ENCODE peak calls at places on chromosomes 11 and 22, in six cellular contexts. O, R, V, K, G and W are unnamed samples. For H3K9me3 and H3K27me3, the result is how much of the 10 kb centered on the place peaks cover.

GRCh38 chr11:63535734-63536133 is 874 bp upstream of the PLAAT4 start:
- DNase-seq in O (no peak), R (no peak), V (no peak), K (no peak), G (no peak), W (no peak)

GRCh38 chr11:103378931-103379330 is 269.7 kb downstream of the DYNC2H1 start:
- DNase-seq in O (no peak), R (no peak), V (no peak), K (no peak), G (no peak), W (no peak)

GRCh38 chr11:122046846-122047245 is 69.2 kb downstream of the BLID start:
- DNase-seq in O (no peak), R (peak), V (no peak), K (no peak), G (no peak), W (no peak)

GRCh38 chr11:85941380-85941973 is 86.3 kb downstream of the CCDC83 start:
- DNase-seq in O (no peak), R (peak), V (no peak), K (peak), G (peak), W (no peak)

GRCh38 chr11:72646024-72646423 is 28.2 kb downstream of the PDE2A start:
- DNase-seq in O (no peak), R (no peak), V (peak), K (no peak), G (no peak), W (no peak)

GRCh38 chr11:123562166-123562565 is 92.3 kb downstream of the SCN3B start:
- DNase-seq in O (no peak), R (no peak), V (no peak), K (no peak), G (no peak), W (no peak)

GRCh38 chr11:79708319-79708928 is 267.6 kb upstream of the TENM4 start:
- DNase-seq in O (no peak), R (peak), V (no peak), K (peak), G (no peak), W (no peak)

GRCh38 chr11:133269272-133269671 is 263.0 kb downstream of the OPCML start:
- DNase-seq in O (no peak), R (no peak), V (no peak), K (peak), G (no peak), W (no peak)

GRCh38 chr11:62644220-62644619 is 2.2 kb downstream of the GANAB start:
- DNase-seq in O (no peak), R (no peak), V (no peak), K (no peak), G (no peak), W (no peak)

GRCh38 chr22:22558972-22559603 is at the start of gene PRAME:
- DNase-seq in O (no peak), R (no peak), V (no peak), K (peak), G (peak), W (no peak)

GRCh38 chr11:110219011-110219785 is 77.2 kb downstream of the RDX start:
- DNase-seq in O (no peak), R (no peak), V (no peak), K (no peak), G (no peak), W (no peak)

DNA sequence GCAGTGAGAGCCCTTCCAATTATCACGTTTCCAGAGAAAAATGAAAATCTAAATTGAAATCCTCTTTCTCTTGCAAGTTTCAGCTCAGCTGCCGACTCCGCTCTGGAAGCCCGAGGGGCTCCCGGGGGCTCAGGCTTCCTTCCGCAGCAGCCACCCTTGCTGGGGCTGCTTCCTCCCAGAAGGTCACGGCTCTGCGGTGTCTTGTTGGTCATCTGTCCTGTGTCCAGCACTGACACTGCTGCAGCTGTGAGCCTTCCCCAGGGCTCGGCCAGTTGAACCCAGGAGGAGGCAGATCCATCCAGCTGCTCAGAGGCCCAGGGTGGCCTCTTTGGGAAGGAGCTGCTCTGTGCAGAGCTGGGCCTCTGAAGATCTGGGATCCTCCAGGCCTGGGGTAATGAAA is 1337.2 kb downstream of the TBC1D22A start:
- DNase-seq in O (no peak), R (no peak), V (no peak), K (no peak), G (no peak), W (no peak)
- H3K9me3 ChIP-seq in O (under half), R (half or more), V (under half), K (under half), G (under half), W (under half)

GRCh38 chr11:101126551-101127347 is 2.9 kb downstream of the PGR start:
- DNase-seq in O (no peak), R (no peak), V (no peak), K (peak), G (peak), W (no peak)
- H3K27ac ChIP-seq in O (peak), R (no peak), V (peak), K (no peak), G (peak), W (peak)

DNA sequence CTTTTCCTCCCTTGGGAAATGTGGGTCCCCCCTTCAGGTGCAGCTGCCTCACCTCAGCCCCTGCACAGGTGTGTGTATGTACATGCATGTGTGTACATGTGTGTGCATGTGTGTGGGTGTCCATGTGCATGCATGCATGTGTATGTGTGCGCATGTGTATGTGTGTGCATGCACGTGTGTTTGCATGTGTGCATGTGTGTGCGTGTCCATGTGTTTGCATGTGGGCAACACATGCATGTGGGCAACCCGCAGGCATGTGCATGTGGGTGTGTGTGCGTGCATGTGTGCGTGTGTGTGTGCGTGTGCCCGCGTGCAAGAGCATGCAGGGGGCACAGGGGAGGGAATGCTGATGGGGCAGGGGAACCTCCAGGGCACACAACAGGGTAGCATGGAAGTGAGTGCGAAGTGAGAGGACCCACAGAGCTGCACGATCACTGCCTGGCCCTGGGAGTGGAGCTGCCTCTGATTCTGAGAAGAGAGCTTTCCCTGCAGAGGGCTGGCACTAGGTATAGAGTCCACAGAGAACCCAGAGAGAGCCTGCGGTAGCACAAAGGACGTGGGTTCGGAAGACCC is 14.6 kb upstream of the BAIAP2L2 start:
- DNase-seq in O (no peak), R (no peak), V (no peak), K (no peak), G (no peak), W (no peak)
- H3K27me3 ChIP-seq in O (under half), R (under half), V (under half), K (under half), G (under half), W (under half)

GRCh38 chr11:67594480-67594879 is 10.9 kb downstream of the GSTP1 start:
- DNase-seq in O (no peak), R (no peak), V (no peak), K (no peak), G (no peak), W (no peak)

GRCh38 chr11:67592880-67593624 is 9.4 kb downstream of the GSTP1 start:
- DNase-seq in O (no peak), R (no peak), V (no peak), K (no peak), G (no peak), W (no peak)

GRCh38 chr11:67599149-67599548 is 7.6 kb upstream of the NDUFV1 start:
- DNase-seq in O (no peak), R (no peak), V (no peak), K (no peak), G (no peak), W (no peak)

GRCh38 chr11:67600324-67601029 is 6.3 kb upstream of the NDUFV1 start:
- DNase-seq in O (no peak), R (no peak), V (no peak), K (peak), G (no peak), W (no peak)

DNA sequence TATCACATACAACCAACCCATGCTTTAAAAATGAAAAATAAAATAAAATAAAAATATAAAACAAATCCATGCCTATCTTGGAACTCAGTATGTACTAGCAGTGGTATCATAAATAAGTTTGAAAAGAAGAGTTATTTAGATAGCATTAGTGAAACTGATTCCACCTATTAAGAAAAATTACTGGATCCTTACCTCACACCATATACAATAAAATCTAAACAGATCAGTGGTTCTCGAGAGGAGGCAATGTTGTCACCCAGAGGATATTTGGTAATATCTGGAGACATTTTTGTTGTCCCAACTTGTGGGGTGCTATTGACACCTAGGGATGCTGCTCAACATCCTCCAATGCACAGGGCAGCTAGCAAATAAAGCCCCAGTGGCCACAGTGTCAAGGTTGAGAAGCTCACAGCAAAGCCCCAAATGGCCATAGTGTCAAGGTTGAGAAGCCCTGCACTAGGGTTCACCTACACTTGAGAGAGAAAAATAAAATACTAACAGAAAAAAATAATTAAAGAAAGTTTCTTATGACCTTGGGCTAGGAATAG is 9.9 kb upstream of the NDUFV1 start:
- DNase-seq in O (no peak), R (no peak), V (no peak), K (no peak), G (no peak), W (no peak)
- H3K9me3 ChIP-seq in O (under half), R (under half), V (under half), K (under half), G (under half), W (under half)

GRCh38 chr22:19845369-19845722 is 9.3 kb downstream of the GNB1L start:
- DNase-seq in O (no peak), R (no peak), V (no peak), K (no peak), G (no peak), W (no peak)

GRCh38 chr22:19843107-19843856 is 11.4 kb downstream of the GNB1L start:
- DNase-seq in O (no peak), R (no peak), V (peak), K (no peak), G (no peak), W (no peak)

GRCh38 chr22:19842386-19843106 is 12.1 kb downstream of the GNB1L start:
- DNase-seq in O (no peak), R (no peak), V (no peak), K (no peak), G (no peak), W (no peak)

GRCh38 chr22:19844423-19845368 is 10.0 kb downstream of the GNB1L start:
- DNase-seq in O (no peak), R (no peak), V (peak), K (no peak), G (peak), W (no peak)

DNA sequence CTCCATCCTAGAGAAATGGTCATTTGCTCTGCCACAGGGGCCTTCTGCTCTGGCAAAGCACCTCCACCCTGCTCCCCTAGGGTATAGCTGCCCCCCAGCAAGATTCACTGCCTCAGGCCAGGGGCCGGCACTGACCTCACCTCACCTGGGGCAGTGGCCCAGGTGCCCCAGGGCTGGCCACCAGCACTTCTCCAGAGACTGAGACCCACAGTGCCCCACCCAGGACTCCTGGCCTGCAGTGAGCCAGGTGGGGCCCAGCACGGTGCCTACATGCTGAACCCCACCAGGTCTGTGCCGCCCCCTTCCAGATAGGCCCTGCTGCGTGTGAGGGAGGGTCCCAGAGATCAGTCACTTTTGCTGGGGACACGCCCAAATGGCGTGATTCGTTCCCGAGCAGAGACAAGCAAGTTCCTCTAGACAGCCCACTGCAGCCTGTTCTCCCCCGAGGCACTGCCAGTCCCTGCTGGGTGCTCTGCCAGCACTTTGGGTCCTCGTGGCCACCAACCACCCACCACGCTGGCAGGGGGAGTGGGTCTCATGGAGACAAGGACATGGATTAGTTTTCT is 10.7 kb downstream of the GNB1L start:
- DNase-seq in O (no peak), R (no peak), V (peak), K (no peak), G (no peak), W (no peak)
- H3K27ac ChIP-seq in O (peak), R (no peak), V (peak), K (no peak), G (peak), W (peak)

DNA sequence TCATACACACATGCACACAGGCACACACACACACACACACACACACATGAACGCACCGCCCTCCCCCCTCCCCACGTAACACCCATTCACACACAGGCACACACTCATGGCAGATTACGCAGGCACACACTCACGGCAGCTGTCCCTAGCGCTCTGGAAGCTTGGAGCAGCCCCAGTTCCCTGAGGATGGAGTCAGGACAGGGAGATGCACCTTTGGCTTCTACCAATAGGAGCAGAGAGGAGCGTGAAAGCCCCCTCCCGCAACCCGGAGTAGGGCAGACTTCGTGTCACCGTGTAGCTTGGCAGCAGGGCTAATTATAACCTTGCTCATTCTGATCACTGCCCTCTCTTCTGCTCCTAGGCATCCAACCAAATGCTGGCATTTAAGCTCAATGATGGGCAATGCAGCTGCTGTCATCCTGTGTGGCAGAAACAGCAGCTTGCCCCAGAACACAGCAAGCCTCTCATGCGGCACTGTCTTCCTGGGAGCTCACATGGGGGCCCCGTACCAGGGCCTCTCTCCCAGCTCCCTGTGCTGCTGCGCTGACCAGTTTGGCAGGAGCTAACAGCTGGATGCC is 31.9 kb downstream of the ANKK1 start:
- DNase-seq in O (no peak), R (no peak), V (no peak), K (no peak), G (no peak), W (no peak)
- H3K27me3 ChIP-seq in O (half or more), R (under half), V (under half), K (under half), G (under half), W (under half)